ENCODE peak calls at places on chromosomes 16 and 17, in five cellular contexts. J is thyroid gland, Z is IMR-90, R is left ventricle myocardium inferior, G is left lung. S is an unnamed sample.

GRCh38 chr16:80852261-80852872 is 48.0 kb upstream of the CDYL2 start:
- DNase-seq in J (no peak), Z (peak; percentile 28), R (no peak), G (no peak), S (no peak)

GRCh38 chr16:27841911-27842310 is 221.6 kb downstream of the GSG1L start:
- DNase-seq in J (no peak), Z (no peak), R (no peak), G (no peak), S (no peak)

GRCh38 chr17:81659038-81659437 is 2.7 kb upstream of the PDE6G start:
- DNase-seq in J (no peak), Z (no peak), R (no peak), G (no peak), S (no peak)

GRCh38 chr17:28865946-28866752 is 11.3 kb downstream of the ERAL1 start:
- DNase-seq in J (no peak), Z (no peak), R (no peak), G (peak; percentile 36), S (peak; percentile 6)

GRCh38 chr16:48210747-48211146 is 33.4 kb upstream of the LONP2 start:
- DNase-seq in J (peak; percentile 6), Z (no peak), R (no peak), G (no peak), S (peak; percentile 26)

GRCh38 chr17:3894927-3895343 is 2.1 kb upstream of the CAMKK1 start:
- DNase-seq in J (peak; percentile 87), Z (peak; percentile 47), R (no peak), G (no peak), S (no peak)

GRCh38 chr17:45981306-45981705 is 17.7 kb upstream of the STH start:
- DNase-seq in J (no peak), Z (no peak), R (no peak), G (no peak), S (no peak)

GRCh38 chr17:63601439-63602371 is 1.0 kb downstream of the TACO1 start:
- DNase-seq in J (no peak), Z (peak; percentile 32), R (no peak), G (no peak), S (no peak)

GRCh38 chr16:65845466-65846209 is 520.9 kb upstream of the CDH5 start:
- DNase-seq in J (no peak), Z (peak; percentile 1), R (no peak), G (no peak), S (no peak)

GRCh38 chr16:67441289-67441753 is 10.4 kb downstream of the HSD11B2 start:
- DNase-seq in J (peak; percentile 100), Z (no peak), R (peak; percentile 58), G (peak; percentile 91), S (peak; percentile 92)

GRCh38 chr16:67708368-67708771 is 10.7 kb downstream of the GFOD2 start:
- DNase-seq in J (no peak), Z (peak; percentile 49), R (no peak), G (no peak), S (no peak)

GRCh38 chr17:73455050-73455687 is 143.4 kb upstream of the CDC42EP4 start:
- DNase-seq in J (peak; percentile 57), Z (no peak), R (no peak), G (no peak), S (no peak)

GRCh38 chr17:29393451-29393850 is 3.3 kb downstream of the TAOK1 start:
- DNase-seq in J (no peak), Z (peak; percentile 46), R (no peak), G (no peak), S (no peak)

GRCh38 chr16:24463196-24463945 is 76.0 kb upstream of the RBBP6 start:
- DNase-seq in J (no peak), Z (no peak), R (no peak), G (no peak), S (no peak)

GRCh38 chr17:78993241-78993956 is 13.7 kb upstream of the LGALS3BP start:
- DNase-seq in J (peak; percentile 58), Z (peak; percentile 41), R (no peak), G (peak; percentile 72), S (no peak)

GRCh38 chr17:66540131-66540781 is 237.8 kb downstream of the PRKCA start:
- DNase-seq in J (no peak), Z (peak; percentile 91), R (peak; percentile 35), G (no peak), S (no peak)

GRCh38 chr17:79536212-79536840 is 74.5 kb downstream of the RBFOX3 start:
- DNase-seq in J (no peak), Z (no peak), R (no peak), G (peak; percentile 54), S (no peak)

GRCh38 chr16:85986931-85987749 is 88.2 kb downstream of the IRF8 start:
- DNase-seq in J (no peak), Z (no peak), R (no peak), G (no peak), S (no peak)

GRCh38 chr16:24635900-24636610 is 93.4 kb upstream of the TNRC6A start:
- DNase-seq in J (peak; percentile 70), Z (peak; percentile 91), R (peak; percentile 70), G (no peak), S (peak; percentile 79)

GRCh38 chr17:80545499-80545826 is 825 bp downstream of the RPTOR start:
- DNase-seq in J (no peak), Z (no peak), R (no peak), G (no peak), S (no peak)

GRCh38 chr17:16880843-16881230 is 91.1 kb downstream of the TNFRSF13B start:
- DNase-seq in J (no peak), Z (no peak), R (no peak), G (no peak), S (no peak)

GRCh38 chr16:4158143-4159093 is 42.2 kb upstream of the ADCY9 start:
- DNase-seq in J (no peak), Z (no peak), R (no peak), G (no peak), S (no peak)

DNA sequence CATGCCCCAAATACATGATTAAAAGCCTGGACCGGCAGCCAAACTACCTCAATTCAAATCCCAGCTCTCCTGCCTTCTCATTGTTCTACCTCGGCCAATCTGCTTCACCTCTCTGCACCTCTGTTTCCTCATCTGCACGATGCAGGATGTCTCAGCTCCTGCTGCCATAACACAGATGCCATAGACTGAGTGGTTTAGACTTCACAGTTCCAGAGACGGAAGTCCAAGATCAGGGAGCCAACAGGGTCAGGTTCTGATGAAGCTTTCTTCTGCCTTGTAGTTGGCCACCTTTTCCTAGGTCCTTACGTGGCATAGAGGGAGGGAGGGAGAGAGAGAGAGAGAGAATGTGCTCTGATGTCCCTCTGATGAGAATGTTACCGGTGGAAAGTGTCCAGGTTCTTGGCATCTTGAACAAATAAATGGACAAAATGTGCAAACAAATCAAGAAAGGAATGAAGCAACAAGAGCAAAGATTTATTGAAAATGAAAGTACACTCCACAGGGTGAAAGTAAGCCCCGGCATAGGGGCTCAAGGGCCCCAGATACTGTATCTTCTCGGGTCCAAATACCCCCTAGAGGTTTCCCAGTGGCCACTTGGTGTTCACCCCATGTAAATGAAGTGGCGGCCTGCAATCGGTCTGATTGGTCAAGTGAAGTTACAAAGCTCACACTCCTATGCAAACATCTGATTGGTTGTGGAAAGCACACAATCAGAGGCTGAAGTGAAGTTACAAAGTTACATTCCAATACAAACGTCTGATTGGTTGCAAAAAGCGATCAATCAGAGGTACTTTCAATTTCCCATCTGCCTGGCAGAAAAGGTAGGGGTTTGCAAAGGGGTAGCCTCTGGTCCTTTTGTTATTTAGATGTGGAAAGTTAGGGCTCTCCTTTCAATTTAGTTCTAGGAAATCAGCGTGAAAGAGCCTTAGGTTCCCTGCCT is 43.3 kb upstream of the ZCCHC14 start:
- DNase-seq in J (no peak), Z (no peak), R (no peak), G (no peak), S (no peak)
- H3K9me3 ChIP-seq in J (no peaks in the 10 kb centered on the region), Z (peaks cover 20% of the 10 kb centered on the region), R (peaks cover 25% of the 10 kb centered on the region), G (peaks cover 20% of the 10 kb centered on the region), S (no peaks in the 10 kb centered on the region)

GRCh38 chr17:21301593-21302550 is 17.4 kb downstream of the MAP2K3 start:
- DNase-seq in J (no peak), Z (no peak), R (no peak), G (peak; percentile 80), S (peak; percentile 61)

GRCh38 chr17:21300601-21301571 is 16.4 kb downstream of the MAP2K3 start:
- DNase-seq in J (no peak), Z (no peak), R (no peak), G (peak; percentile 77), S (peak; percentile 74)

GRCh38 chr17:21298983-21299519 is 14.5 kb downstream of the MAP2K3 start:
- DNase-seq in J (no peak), Z (no peak), R (no peak), G (peak; percentile 64), S (no peak)

GRCh38 chr17:21298056-21298982 is 13.8 kb downstream of the MAP2K3 start:
- DNase-seq in J (no peak), Z (no peak), R (no peak), G (peak; percentile 81), S (no peak)

DNA sequence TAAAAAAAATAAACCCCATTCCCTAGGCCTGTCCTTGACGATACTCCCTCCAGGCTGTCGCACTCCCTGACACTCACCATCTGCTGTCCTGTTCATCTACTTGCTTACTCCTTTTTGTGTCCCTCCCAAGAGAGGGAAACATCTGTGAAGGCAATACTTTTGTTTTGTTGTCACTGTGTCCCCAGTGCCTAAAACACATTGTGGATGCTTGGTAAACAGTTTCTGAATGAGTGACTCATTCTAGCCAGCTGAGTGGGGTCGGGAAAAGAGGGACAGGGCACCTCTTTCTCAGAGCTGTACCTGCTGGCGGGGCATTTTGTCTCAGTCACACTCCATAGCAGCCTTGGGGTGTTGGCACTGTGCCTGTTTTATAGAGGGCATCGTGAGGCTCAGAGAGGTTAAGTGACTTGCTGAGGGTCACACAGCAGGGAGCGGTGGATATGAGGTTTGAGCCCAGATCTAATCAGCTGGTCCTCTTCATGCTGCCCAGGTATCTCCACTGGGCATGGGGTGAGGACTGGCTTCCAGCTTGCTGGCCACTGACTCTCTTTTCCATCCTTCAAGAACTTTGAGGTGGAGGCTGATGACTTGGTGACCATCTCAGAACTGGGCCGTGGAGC is 15.6 kb downstream of the MAP2K3 start:
- DNase-seq in J (no peak), Z (no peak), R (no peak), G (no peak), S (no peak)
- H3K9me3 ChIP-seq in J (no peaks in the 10 kb centered on the region), Z (no peaks in the 10 kb centered on the region), R (no peaks in the 10 kb centered on the region), G (no peaks in the 10 kb centered on the region), S (no peaks in the 10 kb centered on the region)

GRCh38 chr16:59783191-59783590 is 1049.1 kb upstream of the GOT2 start:
- DNase-seq in J (no peak), Z (peak; percentile 7), R (no peak), G (no peak), S (no peak)
- H3K9me3 ChIP-seq in J (no peaks in the 10 kb centered on the region), Z (no peaks in the 10 kb centered on the region), R (peaks cover 46% of the 10 kb centered on the region), G (peaks cover 26% of the 10 kb centered on the region), S (no peaks in the 10 kb centered on the region)

GRCh38 chr16:59909262-59909661 is 1175.1 kb upstream of the GOT2 start:
- DNase-seq in J (no peak), Z (no peak), R (no peak), G (no peak), S (no peak)

GRCh38 chr16:59907671-59908070 is 1173.6 kb upstream of the GOT2 start:
- DNase-seq in J (no peak), Z (no peak), R (no peak), G (no peak), S (no peak)

DNA sequence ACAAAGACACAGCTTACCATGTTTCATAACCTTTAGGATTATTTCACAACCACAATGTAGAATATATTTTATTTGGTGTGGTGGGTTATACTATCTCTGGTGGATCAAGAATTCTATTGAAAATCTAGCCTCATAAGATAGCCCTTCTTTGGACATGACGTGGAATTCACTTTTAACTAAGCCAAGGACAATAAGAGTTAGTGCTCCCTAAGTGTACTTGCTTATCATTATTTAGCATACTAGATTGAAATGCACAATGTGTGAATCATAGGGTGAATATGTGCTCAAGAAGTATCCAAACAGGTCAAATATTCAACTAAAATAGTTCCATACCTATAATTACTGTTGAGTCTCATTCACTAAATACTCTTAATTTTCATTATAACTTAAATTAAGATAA is 1179.5 kb upstream of the GOT2 start:
- DNase-seq in J (no peak), Z (no peak), R (no peak), G (no peak), S (no peak)
- H3K9me3 ChIP-seq in J (no peaks in the 10 kb centered on the region), Z (no peaks in the 10 kb centered on the region), R (no peaks in the 10 kb centered on the region), G (peaks cover 3% of the 10 kb centered on the region), S (no peaks in the 10 kb centered on the region)